ENCODE peak calls at places on chromosomes 1 and 21, in eight cellular contexts. One of them, this sample, is unnamed.

GRCh38 chr1:231973840-231974239 is 347.2 kb downstream of the DISC1 start:
- DNase-seq in T-helper 17 cell: no peak
- DNase-seq in aorta: no peak
- DNase-seq in NCI-H1436: no peak
- DNase-seq in T-helper 1 cell: peak
- DNase-seq in myocyte: peak
- DNase-seq in bronchial epithelial cell: no peak
- DNase-seq in fibroblast of the aortic adventitia: no peak
- DNase-seq in this sample: no peak

GRCh38 chr1:157193702-157194391 is 55.7 kb upstream of the ETV3 start:
- DNase-seq in myocyte: peak
- DNase-seq in T-helper 1 cell: peak
- DNase-seq in NCI-H1436: peak
- DNase-seq in T-helper 17 cell: no peak
- DNase-seq in fibroblast of the aortic adventitia: peak
- DNase-seq in aorta: peak
- DNase-seq in bronchial epithelial cell: peak
- DNase-seq in this sample: peak

GRCh38 chr21:46117586-46118304 is 19.8 kb downstream of the COL6A2 start:
- DNase-seq in NCI-H1436: no peak
- DNase-seq in T-helper 1 cell: no peak
- DNase-seq in fibroblast of the aortic adventitia: no peak
- DNase-seq in bronchial epithelial cell: no peak
- DNase-seq in myocyte: no peak
- DNase-seq in T-helper 17 cell: peak
- DNase-seq in aorta: peak
- DNase-seq in this sample: no peak

GRCh38 chr1:206786212-206786886 is 14.1 kb upstream of the IL10 start:
- DNase-seq in T-helper 17 cell: no peak
- DNase-seq in aorta: no peak
- DNase-seq in T-helper 1 cell: peak
- DNase-seq in myocyte: no peak
- DNase-seq in fibroblast of the aortic adventitia: no peak
- DNase-seq in NCI-H1436: no peak
- DNase-seq in bronchial epithelial cell: no peak
- DNase-seq in this sample: no peak

GRCh38 chr21:29335720-29336119 is 37.0 kb downstream of the BACH1 start:
- DNase-seq in T-helper 1 cell: no peak
- DNase-seq in NCI-H1436: no peak
- DNase-seq in bronchial epithelial cell: peak
- DNase-seq in T-helper 17 cell: no peak
- DNase-seq in aorta: no peak
- DNase-seq in fibroblast of the aortic adventitia: peak
- DNase-seq in myocyte: peak
- DNase-seq in this sample: peak

GRCh38 chr21:20996421-20997307 is 1.5 kb upstream of the NCAM2 start:
- DNase-seq in T-helper 1 cell: no peak
- DNase-seq in myocyte: no peak
- DNase-seq in NCI-H1436: no peak
- DNase-seq in bronchial epithelial cell: no peak
- DNase-seq in fibroblast of the aortic adventitia: no peak
- DNase-seq in aorta: no peak
- DNase-seq in T-helper 17 cell: no peak
- DNase-seq in this sample: peak

GRCh38 chr1:58652351-58653184 is 47.3 kb downstream of the MYSM1 start:
- DNase-seq in myocyte: peak
- DNase-seq in bronchial epithelial cell: peak
- DNase-seq in aorta: no peak
- DNase-seq in T-helper 17 cell: no peak
- DNase-seq in T-helper 1 cell: peak
- DNase-seq in NCI-H1436: peak
- DNase-seq in fibroblast of the aortic adventitia: peak
- DNase-seq in this sample: peak

GRCh38 chr1:65924471-65924870 is 131.8 kb downstream of the PDE4B start:
- DNase-seq in myocyte: peak
- DNase-seq in aorta: no peak
- DNase-seq in T-helper 1 cell: no peak
- DNase-seq in bronchial epithelial cell: peak
- DNase-seq in T-helper 17 cell: no peak
- DNase-seq in fibroblast of the aortic adventitia: peak
- DNase-seq in NCI-H1436: no peak
- DNase-seq in this sample: peak

GRCh38 chr1:213326666-213327317 is 275.8 kb downstream of the RPS6KC1 start:
- DNase-seq in myocyte: no peak
- DNase-seq in bronchial epithelial cell: no peak
- DNase-seq in fibroblast of the aortic adventitia: peak
- DNase-seq in NCI-H1436: no peak
- DNase-seq in T-helper 17 cell: no peak
- DNase-seq in T-helper 1 cell: no peak
- DNase-seq in aorta: no peak
- DNase-seq in this sample: peak

GRCh38 chr1:152252157-152252556 is 28.2 kb upstream of the HRNR start:
- DNase-seq in bronchial epithelial cell: peak
- DNase-seq in aorta: no peak
- DNase-seq in T-helper 17 cell: no peak
- DNase-seq in myocyte: peak
- DNase-seq in fibroblast of the aortic adventitia: peak
- DNase-seq in T-helper 1 cell: no peak
- DNase-seq in NCI-H1436: no peak
- DNase-seq in this sample: peak

GRCh38 chr1:228031276-228031995 is 24.6 kb downstream of the WNT3A start:
- DNase-seq in fibroblast of the aortic adventitia: no peak
- DNase-seq in T-helper 17 cell: no peak
- DNase-seq in NCI-H1436: no peak
- DNase-seq in bronchial epithelial cell: no peak
- DNase-seq in T-helper 1 cell: no peak
- DNase-seq in aorta: peak
- DNase-seq in myocyte: no peak
- DNase-seq in this sample: no peak

GRCh38 chr1:119220980-119221379 is 80.5 kb upstream of the WARS2 start:
- DNase-seq in aorta: no peak
- DNase-seq in T-helper 1 cell: no peak
- DNase-seq in fibroblast of the aortic adventitia: peak
- DNase-seq in bronchial epithelial cell: no peak
- DNase-seq in T-helper 17 cell: no peak
- DNase-seq in NCI-H1436: no peak
- DNase-seq in myocyte: peak
- DNase-seq in this sample: peak